ENCODE peak calls at places on chromosome X, in five cellular contexts. M is aorta, V is left lung, F is stomach, S is heart left ventricle. I is an unnamed sample. For H3K9me3, the result is how much of the 10 kb centered on the place peaks cover.

GRCh38 chrX:86154586-86154985 is 6.3 kb downstream of the DACH2 start:
- DNase-seq in M (no peak), V (no peak), S (no peak), F (no peak), I (no peak)

GRCh38 chrX:54509401-54509800 is 13.4 kb upstream of the FGD1 start:
- DNase-seq in M (no peak), F (no peak), S (no peak), V (no peak), I (no peak)

GRCh38 chrX:134374294-134374693 is 85.7 kb upstream of the HPRT1 start:
- DNase-seq in S (no peak), V (no peak), M (no peak), F (no peak), I (no peak)

GRCh38 chrX:20378291-20378920 is 111.7 kb upstream of the RPS6KA3 start:
- DNase-seq in F (no peak), M (no peak), S (no peak), V (no peak), I (no peak)

GRCh38 chrX:3271485-3272186 is 74.8 kb downstream of the MXRA5 start:
- DNase-seq in M (no peak), V (no peak), S (no peak), F (no peak), I (no peak)

GRCh38 chrX:24150051-24150790 is 692 bp downstream of the ZFX start:
- DNase-seq in V (peak), M (peak), F (peak), S (peak), I (peak)

GRCh38 chrX:63250253-63250868 is 100.8 kb downstream of the SPIN4 start:
- DNase-seq in V (no peak), F (peak), S (peak), M (no peak), I (no peak)

GRCh38 chrX:39859991-39860861 is 237.5 kb downstream of the BCOR start:
- DNase-seq in M (no peak), F (peak), S (peak), V (no peak), I (peak)

GRCh38 chrX:115413246-115413878 is 123.8 kb downstream of the LUZP4 start:
- DNase-seq in V (no peak), F (no peak), M (no peak), S (no peak), I (no peak)

GRCh38 chrX:24934279-24934678 is 81.5 kb downstream of the ARX start:
- DNase-seq in M (no peak), S (no peak), F (no peak), V (no peak), I (no peak)

GRCh38 chrX:17025903-17026302 is 79.4 kb downstream of the REPS2 start:
- DNase-seq in M (no peak), F (no peak), S (no peak), V (no peak), I (no peak)

GRCh38 chrX:109782994-109783711 is 50.1 kb upstream of the ACSL4 start:
- DNase-seq in S (no peak), M (no peak), F (no peak), V (no peak), I (no peak)

GRCh38 chrX:124018031-124018430 is 56.5 kb downstream of the STAG2 start:
- DNase-seq in S (no peak), V (no peak), M (no peak), F (no peak), I (no peak)

DNA sequence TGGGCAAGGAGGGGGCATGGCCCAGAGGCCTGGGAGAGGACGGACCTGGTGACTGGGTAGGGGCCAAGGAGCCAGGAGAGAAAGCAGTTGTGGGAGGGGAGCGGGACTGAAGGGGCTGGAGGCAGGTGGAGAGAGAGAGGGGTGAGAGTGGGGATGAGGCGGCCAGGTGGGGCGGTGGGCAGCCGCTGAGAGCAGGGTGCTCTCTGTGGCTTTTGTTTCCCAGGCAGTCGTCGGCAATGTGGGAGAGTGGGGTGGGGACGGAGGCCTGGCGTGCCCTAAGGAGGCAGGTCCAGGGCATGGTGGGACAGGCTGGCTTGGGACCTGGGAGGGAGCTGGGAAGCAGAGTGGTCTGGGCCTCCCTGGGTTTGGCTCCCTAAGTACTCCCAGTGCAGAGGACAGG is 3.2 kb upstream of the ATP2B3 start:
- DNase-seq in F (no peak), S (no peak), V (no peak), M (no peak), I (no peak)
- H3K9me3 ChIP-seq in F (under half), S (under half), V (under half), M (under half), I (under half)

GRCh38 chrX:55582447-55582846 is 40.8 kb upstream of the FOXR2 start:
- DNase-seq in S (no peak), F (no peak), M (no peak), V (no peak), I (no peak)

DNA sequence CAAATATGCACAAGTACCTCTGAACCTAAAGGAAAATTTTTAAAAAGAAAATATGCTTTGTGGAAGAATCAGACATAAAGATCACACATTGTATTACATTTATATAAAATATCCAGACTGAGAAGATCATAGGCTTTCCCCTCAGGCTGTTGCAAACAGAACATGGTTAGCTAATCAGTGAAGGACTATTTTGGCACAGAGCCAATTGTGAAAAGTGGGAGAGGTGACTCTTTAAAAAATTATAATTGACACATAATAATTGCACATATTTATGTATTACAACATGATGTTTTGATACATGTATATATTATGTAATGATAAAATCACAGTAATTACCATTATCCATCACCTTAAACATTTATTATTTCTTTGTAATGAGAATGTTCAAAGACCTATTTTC is 44.1 kb upstream of the FOXR2 start:
- DNase-seq in V (no peak), M (no peak), S (no peak), F (no peak), I (no peak)
- H3K9me3 ChIP-seq in V (under half), M (under half), S (under half), F (under half), I (under half)

DNA sequence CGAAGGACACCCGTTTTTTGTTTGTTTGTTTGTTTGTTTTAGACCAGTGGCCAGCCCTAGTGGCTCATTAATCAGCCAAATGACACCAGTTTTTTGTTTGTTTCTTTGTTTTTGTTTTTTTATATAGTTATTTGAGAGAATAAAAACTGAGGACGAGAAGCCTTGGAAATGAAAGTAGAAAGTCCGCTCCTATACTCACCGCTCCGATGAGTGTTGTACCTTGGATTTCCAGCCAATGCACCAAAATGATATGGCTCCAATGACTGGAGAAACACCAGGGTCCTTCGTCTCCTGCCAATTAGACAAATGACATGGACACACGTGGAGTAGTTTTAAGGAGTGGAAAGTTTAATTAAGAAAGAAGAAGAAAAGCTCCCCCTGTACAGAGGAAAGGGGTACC is 87.9 kb downstream of the ZXDA start:
- DNase-seq in S (no peak), V (no peak), M (no peak), F (no peak), I (no peak)
- H3K9me3 ChIP-seq in S (under half), V (under half), M (under half), F (under half), I (under half)

DNA sequence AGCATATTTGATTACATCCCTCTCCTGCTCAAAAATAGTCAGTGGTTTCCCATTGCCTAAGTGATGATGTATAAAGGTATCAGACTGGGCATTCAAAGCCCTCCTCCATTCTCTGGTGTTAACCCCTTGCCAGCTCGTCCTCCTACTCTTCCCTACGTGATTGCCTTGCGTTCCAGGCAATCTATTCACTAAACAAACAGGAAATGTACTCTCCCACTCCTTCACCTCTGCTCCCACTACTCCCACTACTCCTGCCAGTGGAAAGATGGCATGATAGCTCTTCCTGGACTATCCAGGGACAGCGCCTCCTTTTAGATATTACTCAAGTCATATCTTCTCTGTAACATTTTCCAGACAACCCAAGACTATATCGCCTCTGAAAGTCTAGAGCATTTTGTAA is 5.8 kb downstream of the DGAT2L6 start:
- DNase-seq in V (no peak), M (no peak), F (no peak), S (no peak), I (no peak)
- H3K9me3 ChIP-seq in V (under half), M (under half), F (under half), S (under half), I (under half)

DNA sequence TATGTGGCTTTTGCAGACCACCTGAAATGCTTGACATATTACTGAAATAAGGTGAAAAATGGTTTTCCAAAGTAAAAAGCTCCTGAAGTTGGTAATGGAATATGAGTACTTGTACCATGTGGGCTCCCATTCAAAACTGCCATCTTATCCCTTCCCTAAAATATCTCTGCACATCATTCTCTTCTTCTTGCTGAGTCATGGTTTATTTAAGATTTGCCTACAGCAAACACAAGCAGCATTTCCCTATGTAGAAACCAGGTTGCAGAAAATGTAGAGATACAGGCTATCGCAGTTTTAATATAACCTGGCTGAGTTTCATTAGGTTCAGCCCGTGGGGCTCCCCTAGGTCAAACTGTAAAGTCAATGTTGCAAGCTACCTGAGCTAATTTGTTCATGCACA is 270.1 kb downstream of the NLGN4X start:
- DNase-seq in F (no peak), M (no peak), S (no peak), V (no peak), I (no peak)
- H3K9me3 ChIP-seq in F (under half), M (under half), S (under half), V (under half), I (under half)

GRCh38 chrX:1750267-1750666 is 135.4 kb downstream of the ASMT start:
- DNase-seq in S (no peak), V (no peak), F (no peak), M (no peak), I (no peak)

GRCh38 chrX:1751781-1752180 is 136.9 kb downstream of the ASMT start:
- DNase-seq in M (no peak), V (no peak), S (no peak), F (no peak), I (no peak)

GRCh38 chrX:1743105-1743504 is 128.2 kb downstream of the ASMT start:
- DNase-seq in V (no peak), F (no peak), S (no peak), M (no peak), I (no peak)

GRCh38 chrX:1749499-1749898 is 134.6 kb downstream of the ASMT start:
- DNase-seq in S (no peak), V (no peak), F (no peak), M (no peak), I (no peak)

GRCh38 chrX:1748408-1748807 is 133.5 kb downstream of the ASMT start:
- DNase-seq in S (no peak), F (no peak), V (no peak), M (no peak), I (no peak)
- H3K9me3 ChIP-seq in S (under half), F (under half), V (under half), M (under half), I (under half)

DNA sequence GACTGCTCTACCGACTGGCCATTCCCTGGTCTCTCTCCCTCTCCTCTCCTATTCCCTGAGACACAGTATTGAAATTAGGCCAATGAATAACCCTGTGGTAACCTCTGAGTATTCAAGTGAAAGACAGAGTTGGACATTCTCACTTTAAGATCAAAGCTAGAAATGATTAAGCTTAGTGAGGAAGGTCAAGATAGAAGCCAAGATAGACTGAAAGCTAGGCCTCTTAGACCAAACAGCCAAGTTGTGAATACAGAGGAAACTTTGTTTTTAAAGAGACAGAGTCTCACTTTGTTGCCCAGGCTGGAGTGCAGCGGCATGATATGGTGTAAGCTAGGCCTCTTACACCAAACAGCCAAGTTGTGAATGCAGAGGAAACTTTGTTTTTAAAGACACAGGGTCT is 64.6 kb downstream of the KDM6A start:
- DNase-seq in F (no peak), V (no peak), M (no peak), S (no peak), I (no peak)
- H3K9me3 ChIP-seq in F (under half), V (under half), M (under half), S (under half), I (under half)

GRCh38 chrX:44914532-44915198 is 41.7 kb downstream of the KDM6A start:
- DNase-seq in S (no peak), F (no peak), V (no peak), M (no peak), I (no peak)

GRCh38 chrX:44915361-44915868 is 42.4 kb downstream of the KDM6A start:
- DNase-seq in F (no peak), S (no peak), M (no peak), V (no peak), I (no peak)

GRCh38 chrX:44908838-44909237 is 35.9 kb downstream of the KDM6A start:
- DNase-seq in V (no peak), F (no peak), M (no peak), S (no peak), I (no peak)

GRCh38 chrX:44918722-44919121 is 45.7 kb downstream of the KDM6A start:
- DNase-seq in M (no peak), F (no peak), S (no peak), V (no peak), I (no peak)

GRCh38 chrX:44913656-44914531 is 40.9 kb downstream of the KDM6A start:
- DNase-seq in M (no peak), V (no peak), S (no peak), F (no peak), I (no peak)
- H3K9me3 ChIP-seq in M (under half), V (under half), S (under half), F (under half), I (under half)

DNA sequence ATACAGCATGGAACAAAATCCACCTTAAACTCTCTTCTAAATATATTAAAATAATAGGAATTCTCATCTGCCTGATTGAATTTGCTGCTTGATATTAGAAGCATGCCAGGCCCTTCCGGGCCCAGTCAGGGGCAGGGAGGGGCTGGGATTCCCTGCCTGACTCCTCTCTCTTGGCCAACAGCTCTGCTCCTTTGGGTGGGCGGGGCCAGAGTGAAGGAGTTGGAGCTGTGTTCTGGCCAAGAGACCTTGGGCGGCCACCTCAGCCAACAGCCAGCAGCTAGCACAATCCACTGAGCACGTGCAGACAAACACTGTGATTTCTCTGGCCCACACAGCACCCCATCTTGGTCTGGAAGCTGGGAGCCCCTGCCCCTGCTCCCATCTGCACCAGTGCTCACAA is 140.3 kb downstream of the PJA1 start:
- DNase-seq in V (peak), F (peak), M (peak), S (peak), I (peak)
- H3K9me3 ChIP-seq in V (under half), F (under half), M (under half), S (under half), I (under half)

DNA sequence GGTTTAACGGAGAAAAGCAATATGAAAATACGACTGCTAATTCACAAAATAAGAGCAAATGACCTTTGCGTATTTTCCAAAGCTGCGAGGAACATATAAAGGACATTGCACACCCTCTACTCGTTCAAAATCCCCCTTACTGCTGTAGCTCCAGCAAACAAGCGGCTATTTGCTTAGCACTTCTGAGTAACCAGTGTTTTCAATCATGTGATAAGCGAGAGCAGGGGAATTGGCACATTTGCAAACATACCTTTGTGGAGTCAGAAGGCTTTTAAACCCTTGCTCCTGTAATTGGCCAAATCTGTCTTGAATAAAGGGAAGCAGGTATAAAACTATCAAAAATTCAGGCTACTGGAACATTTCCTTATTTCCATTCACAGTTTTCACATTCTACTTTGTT is 610.2 kb downstream of the UBE2NL start:
- DNase-seq in S (no peak), V (no peak), M (no peak), F (no peak), I (no peak)
- H3K9me3 ChIP-seq in S (under half), V (under half), M (under half), F (under half), I (under half)

I was measured in right cardiac atrium.